ENCODE peak calls at places on chromosome 22, in eight cellular contexts. One of them, this sample, is unnamed.

GRCh38 chr22:20629401-20629800 is 122.0 kb downstream of the MED15 start:
- DNase-seq in AG04450: no peak
- DNase-seq in cardiac fibroblast: no peak
- DNase-seq in IMR-90: no peak
- DNase-seq in upper lobe of right lung: no peak
- DNase-seq in stomach: no peak
- DNase-seq in astrocyte of the cerebellum: no peak
- DNase-seq in fibroblast of pulmonary artery: no peak
- DNase-seq in this sample: no peak

GRCh38 chr22:24516301-24516737 is 21.2 kb downstream of the UPB1 start:
- DNase-seq in AG04450: peak
- DNase-seq in cardiac fibroblast: peak
- DNase-seq in IMR-90: peak
- DNase-seq in upper lobe of right lung: no peak
- DNase-seq in stomach: no peak
- DNase-seq in astrocyte of the cerebellum: peak
- DNase-seq in fibroblast of pulmonary artery: peak
- DNase-seq in this sample: peak

GRCh38 chr22:42548597-42549328 is 5.0 kb upstream of the SERHL2 start:
- DNase-seq in AG04450: no peak
- DNase-seq in cardiac fibroblast: no peak
- DNase-seq in IMR-90: no peak
- DNase-seq in upper lobe of right lung: no peak
- DNase-seq in stomach: no peak
- DNase-seq in astrocyte of the cerebellum: no peak
- DNase-seq in fibroblast of pulmonary artery: no peak
- DNase-seq in this sample: no peak

GRCh38 chr22:38543822-38544221 is 26.2 kb downstream of the DMC1 start:
- DNase-seq in AG04450: no peak
- DNase-seq in cardiac fibroblast: no peak
- DNase-seq in IMR-90: no peak
- DNase-seq in upper lobe of right lung: no peak
- DNase-seq in stomach: no peak
- DNase-seq in astrocyte of the cerebellum: no peak
- DNase-seq in fibroblast of pulmonary artery: no peak
- DNase-seq in this sample: no peak

GRCh38 chr22:50329236-50329635 is 2.4 kb upstream of the DENND6B start:
- DNase-seq in AG04450: no peak
- DNase-seq in cardiac fibroblast: peak
- DNase-seq in IMR-90: peak
- DNase-seq in upper lobe of right lung: no peak
- DNase-seq in stomach: no peak
- DNase-seq in astrocyte of the cerebellum: no peak
- DNase-seq in fibroblast of pulmonary artery: peak
- DNase-seq in this sample: peak

GRCh38 chr22:21876486-21877176 is 9.2 kb upstream of the MAPK1 start:
- DNase-seq in AG04450: no peak
- DNase-seq in cardiac fibroblast: peak
- DNase-seq in IMR-90: peak
- DNase-seq in upper lobe of right lung: no peak
- DNase-seq in stomach: no peak
- DNase-seq in astrocyte of the cerebellum: no peak
- DNase-seq in fibroblast of pulmonary artery: peak
- DNase-seq in this sample: no peak

GRCh38 chr22:45506961-45507360 is 4.3 kb downstream of the FBLN1 start:
- DNase-seq in AG04450: no peak
- DNase-seq in cardiac fibroblast: no peak
- DNase-seq in IMR-90: no peak
- DNase-seq in upper lobe of right lung: no peak
- DNase-seq in stomach: no peak
- DNase-seq in astrocyte of the cerebellum: no peak
- DNase-seq in fibroblast of pulmonary artery: no peak
- DNase-seq in this sample: no peak

GRCh38 chr22:45376009-45376408 is 37.4 kb downstream of the SMC1B start:
- DNase-seq in AG04450: no peak
- DNase-seq in cardiac fibroblast: no peak
- DNase-seq in IMR-90: no peak
- DNase-seq in upper lobe of right lung: no peak
- DNase-seq in stomach: no peak
- DNase-seq in astrocyte of the cerebellum: no peak
- DNase-seq in fibroblast of pulmonary artery: no peak
- DNase-seq in this sample: no peak

GRCh38 chr22:31572939-31573338 is 76.6 kb downstream of the SFI1 start:
- DNase-seq in AG04450: no peak
- DNase-seq in cardiac fibroblast: no peak
- DNase-seq in IMR-90: no peak
- DNase-seq in upper lobe of right lung: no peak
- DNase-seq in stomach: no peak
- DNase-seq in astrocyte of the cerebellum: no peak
- DNase-seq in fibroblast of pulmonary artery: no peak
- DNase-seq in this sample: no peak

GRCh38 chr22:38872831-38873248 is 824 bp upstream of the CBX6 start:
- DNase-seq in AG04450: no peak
- DNase-seq in cardiac fibroblast: no peak
- DNase-seq in IMR-90: peak
- DNase-seq in upper lobe of right lung: peak
- DNase-seq in stomach: peak
- DNase-seq in astrocyte of the cerebellum: no peak
- DNase-seq in fibroblast of pulmonary artery: peak
- DNase-seq in this sample: no peak

GRCh38 chr22:46078241-46079092 is 71.9 kb upstream of the PPARA start:
- DNase-seq in AG04450: no peak
- DNase-seq in cardiac fibroblast: peak
- DNase-seq in IMR-90: no peak
- DNase-seq in upper lobe of right lung: peak
- DNase-seq in stomach: peak
- DNase-seq in astrocyte of the cerebellum: no peak
- DNase-seq in fibroblast of pulmonary artery: peak
- DNase-seq in this sample: no peak

GRCh38 chr22:17706451-17706900 is 67.8 kb downstream of the BID start:
- DNase-seq in AG04450: peak
- DNase-seq in cardiac fibroblast: peak
- DNase-seq in IMR-90: peak
- DNase-seq in upper lobe of right lung: no peak
- DNase-seq in stomach: peak
- DNase-seq in astrocyte of the cerebellum: peak
- DNase-seq in fibroblast of pulmonary artery: peak
- DNase-seq in this sample: peak

GRCh38 chr22:38570841-38571364 is 920 bp upstream of the DMC1 start:
- DNase-seq in AG04450: no peak
- DNase-seq in cardiac fibroblast: peak
- DNase-seq in IMR-90: peak
- DNase-seq in upper lobe of right lung: no peak
- DNase-seq in stomach: peak
- DNase-seq in astrocyte of the cerebellum: no peak
- DNase-seq in fibroblast of pulmonary artery: peak
- DNase-seq in this sample: no peak

GRCh38 chr22:17732251-17732854 is 41.9 kb downstream of the BID start:
- DNase-seq in AG04450: no peak
- DNase-seq in cardiac fibroblast: no peak
- DNase-seq in IMR-90: no peak
- DNase-seq in upper lobe of right lung: no peak
- DNase-seq in stomach: no peak
- DNase-seq in astrocyte of the cerebellum: no peak
- DNase-seq in fibroblast of pulmonary artery: no peak
- DNase-seq in this sample: no peak

GRCh38 chr22:45009881-45010531 is at the start of gene PHF21B:
- DNase-seq in AG04450: no peak
- DNase-seq in cardiac fibroblast: peak
- DNase-seq in IMR-90: peak
- DNase-seq in upper lobe of right lung: no peak
- DNase-seq in stomach: peak
- DNase-seq in astrocyte of the cerebellum: peak
- DNase-seq in fibroblast of pulmonary artery: peak
- DNase-seq in this sample: no peak

GRCh38 chr22:21688341-21688705 is 22.5 kb downstream of the PPIL2 start:
- DNase-seq in AG04450: no peak
- DNase-seq in cardiac fibroblast: no peak
- DNase-seq in IMR-90: no peak
- DNase-seq in upper lobe of right lung: no peak
- DNase-seq in stomach: no peak
- DNase-seq in astrocyte of the cerebellum: no peak
- DNase-seq in fibroblast of pulmonary artery: no peak
- DNase-seq in this sample: no peak

GRCh38 chr22:50118557-50119168 is 28.9 kb downstream of the MOV10L1 start:
- DNase-seq in AG04450: peak
- DNase-seq in cardiac fibroblast: peak
- DNase-seq in IMR-90: peak
- DNase-seq in upper lobe of right lung: no peak
- DNase-seq in stomach: no peak
- DNase-seq in astrocyte of the cerebellum: peak
- DNase-seq in fibroblast of pulmonary artery: peak
- DNase-seq in this sample: peak

GRCh38 chr22:32528984-32529982 is 54.7 kb downstream of the FBXO7 start:
- DNase-seq in AG04450: peak
- DNase-seq in cardiac fibroblast: peak
- DNase-seq in IMR-90: peak
- DNase-seq in upper lobe of right lung: peak
- DNase-seq in stomach: peak
- DNase-seq in astrocyte of the cerebellum: peak
- DNase-seq in fibroblast of pulmonary artery: peak
- DNase-seq in this sample: peak

GRCh38 chr22:22123118-22123959 is 121.2 kb upstream of the VPREB1 start:
- DNase-seq in AG04450: no peak
- DNase-seq in cardiac fibroblast: no peak
- DNase-seq in IMR-90: no peak
- DNase-seq in upper lobe of right lung: no peak
- DNase-seq in stomach: no peak
- DNase-seq in astrocyte of the cerebellum: no peak
- DNase-seq in fibroblast of pulmonary artery: no peak
- DNase-seq in this sample: no peak

GRCh38 chr22:25064894-25065560 is 112.5 kb downstream of the KIAA1671 start:
- DNase-seq in AG04450: no peak
- DNase-seq in cardiac fibroblast: no peak
- DNase-seq in IMR-90: no peak
- DNase-seq in upper lobe of right lung: no peak
- DNase-seq in stomach: no peak
- DNase-seq in astrocyte of the cerebellum: no peak
- DNase-seq in fibroblast of pulmonary artery: peak
- DNase-seq in this sample: no peak

GRCh38 chr22:49934144-49934890 is 15.9 kb downstream of the CRELD2 start:
- DNase-seq in AG04450: no peak
- DNase-seq in cardiac fibroblast: peak
- DNase-seq in IMR-90: peak
- DNase-seq in upper lobe of right lung: peak
- DNase-seq in stomach: peak
- DNase-seq in astrocyte of the cerebellum: no peak
- DNase-seq in fibroblast of pulmonary artery: no peak
- DNase-seq in this sample: no peak

GRCh38 chr22:40383905-40384304 is 13.5 kb downstream of the SGSM3 start:
- DNase-seq in AG04450: no peak
- DNase-seq in cardiac fibroblast: peak
- DNase-seq in IMR-90: peak
- DNase-seq in upper lobe of right lung: no peak
- DNase-seq in stomach: no peak
- DNase-seq in astrocyte of the cerebellum: no peak
- DNase-seq in fibroblast of pulmonary artery: peak
- DNase-seq in this sample: no peak

GRCh38 chr22:40381461-40381860 is 11.1 kb downstream of the SGSM3 start:
- DNase-seq in AG04450: no peak
- DNase-seq in cardiac fibroblast: no peak
- DNase-seq in IMR-90: no peak
- DNase-seq in upper lobe of right lung: no peak
- DNase-seq in stomach: no peak
- DNase-seq in astrocyte of the cerebellum: no peak
- DNase-seq in fibroblast of pulmonary artery: no peak
- DNase-seq in this sample: no peak

GRCh38 chr22:40376149-40376548 is 5.8 kb downstream of the SGSM3 start:
- DNase-seq in AG04450: no peak
- DNase-seq in cardiac fibroblast: no peak
- DNase-seq in IMR-90: no peak
- DNase-seq in upper lobe of right lung: no peak
- DNase-seq in stomach: no peak
- DNase-seq in astrocyte of the cerebellum: no peak
- DNase-seq in fibroblast of pulmonary artery: no peak
- DNase-seq in this sample: no peak

GRCh38 chr22:40374567-40374966 is 4.2 kb downstream of the SGSM3 start:
- DNase-seq in AG04450: no peak
- DNase-seq in cardiac fibroblast: no peak
- DNase-seq in IMR-90: no peak
- DNase-seq in upper lobe of right lung: no peak
- DNase-seq in stomach: no peak
- DNase-seq in astrocyte of the cerebellum: no peak
- DNase-seq in fibroblast of pulmonary artery: no peak
- DNase-seq in this sample: no peak

GRCh38 chr22:40377931-40378330 is 7.5 kb downstream of the SGSM3 start:
- DNase-seq in AG04450: no peak
- DNase-seq in cardiac fibroblast: no peak
- DNase-seq in IMR-90: no peak
- DNase-seq in upper lobe of right lung: no peak
- DNase-seq in stomach: no peak
- DNase-seq in astrocyte of the cerebellum: no peak
- DNase-seq in fibroblast of pulmonary artery: no peak
- DNase-seq in this sample: no peak
- H3K4me3 ChIP-seq in AG04450: no peak
- H3K4me3 ChIP-seq in cardiac fibroblast: no peak
- H3K4me3 ChIP-seq in IMR-90: no peak
- H3K4me3 ChIP-seq in upper lobe of right lung: no peak
- H3K4me3 ChIP-seq in stomach: no peak
- H3K4me3 ChIP-seq in astrocyte of the cerebellum: no peak
- H3K4me3 ChIP-seq in fibroblast of pulmonary artery: no peak
- H3K4me3 ChIP-seq in this sample: no peak

DNA sequence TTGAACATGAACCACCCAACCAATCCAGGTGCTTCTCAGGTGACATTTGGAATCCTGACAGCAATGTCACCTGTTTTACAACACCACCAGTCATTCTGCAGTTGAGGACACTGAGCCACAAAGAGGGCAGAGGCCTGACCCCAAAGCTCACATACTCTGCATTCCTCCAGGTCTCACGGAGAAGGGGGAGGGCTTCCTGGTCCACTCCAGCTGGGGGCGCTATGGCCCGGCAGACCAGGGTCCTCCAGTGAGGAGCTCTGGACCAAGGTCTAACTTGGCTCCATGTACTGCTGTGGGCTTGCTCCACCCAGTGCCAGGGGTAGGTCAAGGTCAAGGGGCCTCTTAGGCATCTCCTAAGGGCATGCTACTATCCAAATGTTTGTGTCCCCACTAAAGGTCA is 1.5 kb upstream of the PNPLA3 start:
- DNase-seq in AG04450: no peak
- DNase-seq in cardiac fibroblast: no peak
- DNase-seq in IMR-90: no peak
- DNase-seq in upper lobe of right lung: no peak
- DNase-seq in stomach: no peak
- DNase-seq in astrocyte of the cerebellum: no peak
- DNase-seq in fibroblast of pulmonary artery: no peak
- DNase-seq in this sample: no peak
- TF ChIP-seq CTCF in AG04450: peak
- TF ChIP-seq CTCF in cardiac fibroblast: no peak
- TF ChIP-seq CTCF in IMR-90: no peak
- TF ChIP-seq CTCF in upper lobe of right lung: no peak
- TF ChIP-seq CTCF in stomach: no peak
- TF ChIP-seq CTCF in astrocyte of the cerebellum: peak
- TF ChIP-seq CTCF in fibroblast of pulmonary artery: peak
- TF ChIP-seq CTCF in this sample: peak

GRCh38 chr22:48782326-48782725 is 1045.3 kb downstream of the BRD1 start:
- DNase-seq in AG04450: no peak
- DNase-seq in cardiac fibroblast: no peak
- DNase-seq in IMR-90: no peak
- DNase-seq in upper lobe of right lung: no peak
- DNase-seq in stomach: no peak
- DNase-seq in astrocyte of the cerebellum: no peak
- DNase-seq in fibroblast of pulmonary artery: no peak
- DNase-seq in this sample: no peak
- H3K4me3 ChIP-seq in AG04450: no peak
- H3K4me3 ChIP-seq in cardiac fibroblast: no peak
- H3K4me3 ChIP-seq in IMR-90: no peak
- H3K4me3 ChIP-seq in upper lobe of right lung: no peak
- H3K4me3 ChIP-seq in stomach: no peak
- H3K4me3 ChIP-seq in astrocyte of the cerebellum: no peak
- H3K4me3 ChIP-seq in fibroblast of pulmonary artery: no peak
- H3K4me3 ChIP-seq in this sample: no peak

GRCh38 chr22:23270212-23270733 is 90.0 kb downstream of the BCR start:
- DNase-seq in AG04450: no peak
- DNase-seq in cardiac fibroblast: no peak
- DNase-seq in IMR-90: peak
- DNase-seq in upper lobe of right lung: no peak
- DNase-seq in stomach: no peak
- DNase-seq in astrocyte of the cerebellum: peak
- DNase-seq in fibroblast of pulmonary artery: peak
- DNase-seq in this sample: no peak
- TF ChIP-seq CTCF in AG04450: peak
- TF ChIP-seq CTCF in cardiac fibroblast: no peak
- TF ChIP-seq CTCF in IMR-90: peak
- TF ChIP-seq CTCF in upper lobe of right lung: no peak
- TF ChIP-seq CTCF in stomach: no peak
- TF ChIP-seq CTCF in astrocyte of the cerebellum: peak
- TF ChIP-seq CTCF in fibroblast of pulmonary artery: peak
- TF ChIP-seq CTCF in this sample: peak